ENCODE peak calls at places on chromosomes 7 and 10, in six cellular contexts. One of them, this sample, is unnamed.

GRCh38 chr7:15199482-15199881 is 296.9 kb upstream of the DGKB start:
- DNase-seq in chondrocyte: no peak
- DNase-seq in AG04450: no peak
- DNase-seq in GM23338: peak; percentile 39
- DNase-seq in heart left ventricle: no peak
- DNase-seq in IMR-90: peak; percentile 1
- DNase-seq in this sample: no peak

GRCh38 chr10:132698211-132698751 is 87.7 kb downstream of the NKX6-2 start:
- DNase-seq in chondrocyte: peak; percentile 73
- DNase-seq in AG04450: no peak
- DNase-seq in GM23338: no peak
- DNase-seq in heart left ventricle: peak; percentile 33
- DNase-seq in IMR-90: no peak
- DNase-seq in this sample: peak; percentile 11

GRCh38 chr7:85749715-85750453 is 563.0 kb upstream of the SEMA3D start:
- DNase-seq in chondrocyte: no peak
- DNase-seq in AG04450: no peak
- DNase-seq in GM23338: peak; percentile 50
- DNase-seq in heart left ventricle: no peak
- DNase-seq in IMR-90: no peak
- DNase-seq in this sample: no peak

GRCh38 chr7:66930341-66930740 is 9.3 kb downstream of the TMEM248 start:
- DNase-seq in chondrocyte: no peak
- DNase-seq in AG04450: no peak
- DNase-seq in GM23338: peak; percentile 84
- DNase-seq in heart left ventricle: no peak
- DNase-seq in IMR-90: peak; percentile 40
- DNase-seq in this sample: no peak

GRCh38 chr7:102473271-102473991 is 5.3 kb downstream of the POLR2J start:
- DNase-seq in chondrocyte: peak; percentile 86
- DNase-seq in AG04450: no peak
- DNase-seq in GM23338: no peak
- DNase-seq in heart left ventricle: peak; percentile 55
- DNase-seq in IMR-90: no peak
- DNase-seq in this sample: peak; percentile 26

GRCh38 chr10:124624875-124625274 is 119.3 kb downstream of the FAM53B start:
- DNase-seq in chondrocyte: no peak
- DNase-seq in AG04450: no peak
- DNase-seq in GM23338: no peak
- DNase-seq in heart left ventricle: no peak
- DNase-seq in IMR-90: no peak
- DNase-seq in this sample: no peak

GRCh38 chr7:34869016-34869415 is 168.3 kb downstream of the DPY19L1 start:
- DNase-seq in chondrocyte: no peak
- DNase-seq in AG04450: no peak
- DNase-seq in GM23338: no peak
- DNase-seq in heart left ventricle: no peak
- DNase-seq in IMR-90: no peak
- DNase-seq in this sample: no peak

GRCh38 chr10:6583447-6583846 is 3.4 kb upstream of the PRKCQ start:
- DNase-seq in chondrocyte: no peak
- DNase-seq in AG04450: no peak
- DNase-seq in GM23338: no peak
- DNase-seq in heart left ventricle: no peak
- DNase-seq in IMR-90: no peak
- DNase-seq in this sample: no peak

GRCh38 chr7:99407849-99408346 is 499 bp downstream of the PDAP1 start:
- DNase-seq in chondrocyte: no peak
- DNase-seq in AG04450: no peak
- DNase-seq in GM23338: peak; percentile 41
- DNase-seq in heart left ventricle: no peak
- DNase-seq in IMR-90: peak; percentile 86
- DNase-seq in this sample: no peak

GRCh38 chr10:102710604-102711003 is 3.6 kb downstream of the ARL3 start:
- DNase-seq in chondrocyte: no peak
- DNase-seq in AG04450: peak; percentile 66
- DNase-seq in GM23338: no peak
- DNase-seq in heart left ventricle: no peak
- DNase-seq in IMR-90: peak; percentile 89
- DNase-seq in this sample: no peak

GRCh38 chr7:5417106-5418071 is 6.2 kb downstream of the TNRC18 start:
- DNase-seq in chondrocyte: no peak
- DNase-seq in AG04450: no peak
- DNase-seq in GM23338: peak; percentile 41
- DNase-seq in heart left ventricle: no peak
- DNase-seq in IMR-90: peak; percentile 54
- DNase-seq in this sample: no peak

GRCh38 chr7:128744366-128744905 is 5.3 kb downstream of the CALU start:
- DNase-seq in chondrocyte: no peak
- DNase-seq in AG04450: no peak
- DNase-seq in GM23338: no peak
- DNase-seq in heart left ventricle: no peak
- DNase-seq in IMR-90: no peak
- DNase-seq in this sample: no peak

GRCh38 chr10:37865957-37866671 is 8.7 kb upstream of the ZNF248 start:
- DNase-seq in chondrocyte: no peak
- DNase-seq in AG04450: no peak
- DNase-seq in GM23338: no peak
- DNase-seq in heart left ventricle: no peak
- DNase-seq in IMR-90: no peak
- DNase-seq in this sample: no peak

GRCh38 chr10:95327367-95327766 is 36.6 kb upstream of the PDLIM1 start:
- DNase-seq in chondrocyte: no peak
- DNase-seq in AG04450: no peak
- DNase-seq in GM23338: no peak
- DNase-seq in heart left ventricle: no peak
- DNase-seq in IMR-90: peak; percentile 66
- DNase-seq in this sample: no peak

GRCh38 chr10:7409732-7410168 is 1.1 kb downstream of the SFMBT2 start:
- DNase-seq in chondrocyte: no peak
- DNase-seq in AG04450: no peak
- DNase-seq in GM23338: no peak
- DNase-seq in heart left ventricle: no peak
- DNase-seq in IMR-90: no peak
- DNase-seq in this sample: no peak

GRCh38 chr7:3037259-3037658 is 6.4 kb downstream of the CARD11 start:
- DNase-seq in chondrocyte: no peak
- DNase-seq in AG04450: no peak
- DNase-seq in GM23338: no peak
- DNase-seq in heart left ventricle: no peak
- DNase-seq in IMR-90: no peak
- DNase-seq in this sample: no peak

GRCh38 chr7:14598978-14599377 is 303.6 kb downstream of the DGKB start:
- DNase-seq in chondrocyte: no peak
- DNase-seq in AG04450: peak; percentile 21
- DNase-seq in GM23338: no peak
- DNase-seq in heart left ventricle: no peak
- DNase-seq in IMR-90: peak; percentile 60
- DNase-seq in this sample: no peak

GRCh38 chr10:8721641-8722040 is 667.2 kb downstream of the GATA3 start:
- DNase-seq in chondrocyte: no peak
- DNase-seq in AG04450: no peak
- DNase-seq in GM23338: no peak
- DNase-seq in heart left ventricle: no peak
- DNase-seq in IMR-90: no peak
- DNase-seq in this sample: no peak

GRCh38 chr7:28955723-28956607 is 2.2 kb downstream of the TRIL start:
- DNase-seq in chondrocyte: no peak
- DNase-seq in AG04450: no peak
- DNase-seq in GM23338: peak; percentile 90
- DNase-seq in heart left ventricle: peak; percentile 90
- DNase-seq in IMR-90: peak; percentile 4
- DNase-seq in this sample: peak; percentile 61

GRCh38 chr7:150340024-150340749 is 1.2 kb downstream of the RARRES2 start:
- DNase-seq in chondrocyte: no peak
- DNase-seq in AG04450: peak; percentile 21
- DNase-seq in GM23338: peak; percentile 71
- DNase-seq in heart left ventricle: no peak
- DNase-seq in IMR-90: peak; percentile 42
- DNase-seq in this sample: no peak

GRCh38 chr10:88763441-88763840 is 3.6 kb downstream of the LIPN start:
- DNase-seq in chondrocyte: no peak
- DNase-seq in AG04450: no peak
- DNase-seq in GM23338: no peak
- DNase-seq in heart left ventricle: no peak
- DNase-seq in IMR-90: no peak
- DNase-seq in this sample: no peak

GRCh38 chr7:257647-257992 is 32.4 kb upstream of the FOXL3 start:
- DNase-seq in chondrocyte: peak; percentile 92
- DNase-seq in AG04450: no peak
- DNase-seq in GM23338: no peak
- DNase-seq in heart left ventricle: peak; percentile 32
- DNase-seq in IMR-90: no peak
- DNase-seq in this sample: no peak

GRCh38 chr10:131580674-131581073 is 269.2 kb upstream of the TCERG1L start:
- DNase-seq in chondrocyte: peak; percentile 46
- DNase-seq in AG04450: no peak
- DNase-seq in GM23338: no peak
- DNase-seq in heart left ventricle: no peak
- DNase-seq in IMR-90: no peak
- DNase-seq in this sample: no peak

GRCh38 chr10:57053530-57053929 is 692.5 kb upstream of the ZWINT start:
- DNase-seq in chondrocyte: no peak
- DNase-seq in AG04450: no peak
- DNase-seq in GM23338: no peak
- DNase-seq in heart left ventricle: no peak
- DNase-seq in IMR-90: no peak
- DNase-seq in this sample: no peak
- TF ChIP-seq CTCF in chondrocyte: no peak
- TF ChIP-seq CTCF in AG04450: no peak
- TF ChIP-seq CTCF in GM23338: no peak
- TF ChIP-seq CTCF in heart left ventricle: no peak
- TF ChIP-seq CTCF in IMR-90: no peak
- TF ChIP-seq CTCF in this sample: no peak

DNA sequence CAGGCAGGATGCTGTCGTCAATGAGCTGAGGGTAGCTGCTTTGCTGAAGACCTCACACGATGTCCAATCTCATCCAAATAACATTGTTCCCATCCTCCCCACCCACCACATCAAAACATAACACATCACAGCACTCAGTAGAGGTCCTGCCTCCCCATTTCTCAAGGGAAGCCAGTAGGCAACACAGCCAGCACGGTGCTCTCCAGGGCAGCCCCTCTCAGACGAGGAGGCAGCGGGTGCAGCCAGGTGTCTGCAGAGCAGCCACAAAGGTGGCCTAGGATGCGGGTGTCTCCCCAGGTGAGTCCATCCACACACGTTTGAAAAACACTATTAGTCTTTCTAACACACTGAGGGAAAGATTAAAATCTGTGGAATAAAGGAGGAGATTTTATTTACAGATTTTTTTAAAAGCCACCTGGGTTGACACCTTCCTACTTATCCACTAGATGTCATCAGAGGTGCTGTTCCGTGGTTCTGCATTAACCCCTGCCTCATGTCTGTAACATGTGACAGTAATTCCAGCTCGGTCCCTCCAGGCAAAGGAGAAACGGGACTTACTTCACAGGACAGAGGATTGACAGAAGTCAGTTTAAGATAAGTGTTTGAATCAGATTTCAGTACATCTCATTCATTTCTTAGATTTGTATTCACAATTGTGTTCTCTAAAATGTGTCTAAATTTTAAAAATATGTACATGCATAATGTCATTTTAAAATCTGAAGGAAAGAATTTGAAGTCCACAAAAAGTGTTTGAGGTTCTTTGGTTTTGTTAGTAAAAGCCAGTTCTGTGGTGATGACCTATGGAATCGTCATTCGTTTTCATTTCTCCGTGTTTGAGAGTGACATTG is 68.0 kb downstream of the LANCL2 start:
- DNase-seq in chondrocyte: no peak
- DNase-seq in AG04450: no peak
- DNase-seq in GM23338: peak; percentile 73
- DNase-seq in heart left ventricle: no peak
- DNase-seq in IMR-90: peak; percentile 59
- DNase-seq in this sample: no peak
- TF ChIP-seq CTCF in chondrocyte: peak; percentile 78
- TF ChIP-seq CTCF in AG04450: peak; percentile 58
- TF ChIP-seq CTCF in GM23338: peak; percentile 66
- TF ChIP-seq CTCF in heart left ventricle: peak; percentile 48
- TF ChIP-seq CTCF in IMR-90: peak; percentile 63
- TF ChIP-seq CTCF in this sample: no peak

GRCh38 chr10:101708073-101708472 is 13.1 kb upstream of the FBXW4 start:
- DNase-seq in chondrocyte: no peak
- DNase-seq in AG04450: no peak
- DNase-seq in GM23338: no peak
- DNase-seq in heart left ventricle: no peak
- DNase-seq in IMR-90: no peak
- DNase-seq in this sample: no peak
- TF ChIP-seq CTCF in chondrocyte: no peak
- TF ChIP-seq CTCF in AG04450: no peak
- TF ChIP-seq CTCF in GM23338: no peak
- TF ChIP-seq CTCF in heart left ventricle: no peak
- TF ChIP-seq CTCF in IMR-90: no peak
- TF ChIP-seq CTCF in this sample: no peak

DNA sequence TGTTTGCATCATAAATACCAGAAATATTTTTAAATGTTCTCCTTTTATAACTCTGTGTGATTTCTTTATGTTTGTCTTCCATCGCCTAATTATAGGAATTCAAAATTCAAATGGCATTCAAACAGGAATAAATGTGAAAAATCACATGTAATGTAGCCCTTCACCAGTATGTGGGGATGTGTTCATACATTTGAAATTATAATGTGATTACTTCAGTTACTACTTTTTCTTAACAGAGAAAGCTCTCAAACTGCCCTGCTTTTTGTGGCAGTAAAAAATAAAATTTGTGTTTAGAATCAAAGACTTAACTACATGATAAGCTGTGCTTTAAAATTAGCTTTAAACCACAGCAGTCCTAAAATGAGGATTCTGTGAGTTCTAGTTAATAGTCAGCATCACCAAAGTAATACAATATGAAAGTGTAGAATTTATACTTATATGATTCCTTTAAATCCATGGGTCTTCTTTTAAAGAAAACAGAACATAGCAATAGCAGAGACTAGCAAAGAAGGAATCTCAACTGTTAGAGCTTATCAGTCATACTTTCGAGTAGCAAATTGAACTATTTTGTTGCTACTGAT is 7.8 kb upstream of the HERC4 start:
- DNase-seq in chondrocyte: no peak
- DNase-seq in AG04450: no peak
- DNase-seq in GM23338: peak; percentile 15
- DNase-seq in heart left ventricle: no peak
- DNase-seq in IMR-90: peak; percentile 67
- DNase-seq in this sample: no peak
- TF ChIP-seq CTCF in chondrocyte: peak; percentile 92
- TF ChIP-seq CTCF in AG04450: peak; percentile 62
- TF ChIP-seq CTCF in GM23338: peak; percentile 36
- TF ChIP-seq CTCF in heart left ventricle: peak; percentile 56
- TF ChIP-seq CTCF in IMR-90: peak; percentile 77
- TF ChIP-seq CTCF in this sample: peak; percentile 10

DNA sequence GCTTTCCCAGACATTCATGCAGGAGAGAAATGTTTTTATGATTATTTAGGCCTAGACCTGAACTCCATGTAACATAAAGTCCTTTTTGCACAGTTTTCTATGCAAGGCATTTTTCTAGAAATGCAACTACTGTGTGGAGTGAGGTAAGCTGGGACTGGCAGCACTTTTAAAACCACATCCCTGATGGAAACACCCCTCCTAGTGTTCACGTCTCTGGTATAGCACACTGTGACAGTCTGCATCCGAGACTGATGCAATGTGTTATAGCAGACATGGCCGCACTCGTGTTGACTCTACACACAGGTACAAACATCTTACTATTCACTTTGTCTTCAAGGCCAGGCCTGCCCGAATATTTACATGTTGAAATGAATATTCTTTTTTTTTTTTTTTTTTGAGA is 19.3 kb upstream of the ERCC6 start:
- DNase-seq in chondrocyte: no peak
- DNase-seq in AG04450: no peak
- DNase-seq in GM23338: no peak
- DNase-seq in heart left ventricle: no peak
- DNase-seq in IMR-90: no peak
- DNase-seq in this sample: no peak
- TF ChIP-seq CTCF in chondrocyte: peak; percentile 56
- TF ChIP-seq CTCF in AG04450: no peak
- TF ChIP-seq CTCF in GM23338: no peak
- TF ChIP-seq CTCF in heart left ventricle: no peak
- TF ChIP-seq CTCF in IMR-90: no peak
- TF ChIP-seq CTCF in this sample: no peak

This sample was measured in CD14-positive monocyte.